ENCODE peak calls at places on chromosomes 6 and 20, in five cellular contexts. One of them, this sample, is unnamed.

GRCh38 chr20:36856691-36857635 is 19.0 kb upstream of the TLDC2 start:
- DNase-seq in upper lobe of right lung: no peak
- DNase-seq in CD4-positive, alpha-beta memory T cell: peak
- DNase-seq in T-helper 1 cell: peak
- DNase-seq in stimulated activated naive CD8-positive, alpha-beta T cell treated with anti-CD3 and anti-CD28 coated beads, Interleukin-15, Interleukin-2, amounts not matched to agents 100 U/mL and 50 U/mL, for 24 hours: peak
- DNase-seq in this sample: no peak

GRCh38 chr6:100512203-100512862 is 47.6 kb upstream of the SIM1 start:
- DNase-seq in CD4-positive, alpha-beta memory T cell: no peak
- DNase-seq in T-helper 1 cell: no peak
- DNase-seq in stimulated activated naive CD8-positive, alpha-beta T cell treated with anti-CD3 and anti-CD28 coated beads, Interleukin-15, Interleukin-2, amounts not matched to agents 100 U/mL and 50 U/mL, for 24 hours: no peak
- DNase-seq in upper lobe of right lung: no peak
- DNase-seq in this sample: no peak

GRCh38 chr20:15362849-15363248 is 1025.4 kb upstream of the FLRT3 start:
- DNase-seq in T-helper 1 cell: no peak
- DNase-seq in CD4-positive, alpha-beta memory T cell: no peak
- DNase-seq in upper lobe of right lung: no peak
- DNase-seq in stimulated activated naive CD8-positive, alpha-beta T cell treated with anti-CD3 and anti-CD28 coated beads, Interleukin-15, Interleukin-2, amounts not matched to agents 100 U/mL and 50 U/mL, for 24 hours: no peak
- DNase-seq in this sample: no peak

GRCh38 chr20:56465997-56466396 is 2.4 kb upstream of the RTF2 start:
- DNase-seq in CD4-positive, alpha-beta memory T cell: no peak
- DNase-seq in T-helper 1 cell: no peak
- DNase-seq in stimulated activated naive CD8-positive, alpha-beta T cell treated with anti-CD3 and anti-CD28 coated beads, Interleukin-15, Interleukin-2, amounts not matched to agents 100 U/mL and 50 U/mL, for 24 hours: no peak
- DNase-seq in upper lobe of right lung: no peak
- DNase-seq in this sample: no peak

GRCh38 chr6:56751604-56752003 is 108.9 kb upstream of the DST start:
- DNase-seq in stimulated activated naive CD8-positive, alpha-beta T cell treated with anti-CD3 and anti-CD28 coated beads, Interleukin-15, Interleukin-2, amounts not matched to agents 100 U/mL and 50 U/mL, for 24 hours: no peak
- DNase-seq in T-helper 1 cell: no peak
- DNase-seq in CD4-positive, alpha-beta memory T cell: no peak
- DNase-seq in upper lobe of right lung: no peak
- DNase-seq in this sample: no peak

GRCh38 chr20:62832951-62833391 is 16.1 kb downstream of the COL9A3 start:
- DNase-seq in T-helper 1 cell: no peak
- DNase-seq in stimulated activated naive CD8-positive, alpha-beta T cell treated with anti-CD3 and anti-CD28 coated beads, Interleukin-15, Interleukin-2, amounts not matched to agents 100 U/mL and 50 U/mL, for 24 hours: no peak
- DNase-seq in CD4-positive, alpha-beta memory T cell: no peak
- DNase-seq in upper lobe of right lung: no peak
- DNase-seq in this sample: no peak

GRCh38 chr20:51906694-51907093 is 104.4 kb upstream of the SALL4 start:
- DNase-seq in T-helper 1 cell: no peak
- DNase-seq in stimulated activated naive CD8-positive, alpha-beta T cell treated with anti-CD3 and anti-CD28 coated beads, Interleukin-15, Interleukin-2, amounts not matched to agents 100 U/mL and 50 U/mL, for 24 hours: no peak
- DNase-seq in upper lobe of right lung: no peak
- DNase-seq in CD4-positive, alpha-beta memory T cell: no peak
- DNase-seq in this sample: no peak

GRCh38 chr6:36098920-36099647 is 31.2 kb upstream of the MAPK13 start:
- DNase-seq in T-helper 1 cell: no peak
- DNase-seq in CD4-positive, alpha-beta memory T cell: no peak
- DNase-seq in upper lobe of right lung: no peak
- DNase-seq in stimulated activated naive CD8-positive, alpha-beta T cell treated with anti-CD3 and anti-CD28 coated beads, Interleukin-15, Interleukin-2, amounts not matched to agents 100 U/mL and 50 U/mL, for 24 hours: no peak
- DNase-seq in this sample: no peak

GRCh38 chr6:3315841-3316240 is 57.1 kb downstream of the PSMG4 start:
- DNase-seq in upper lobe of right lung: no peak
- DNase-seq in CD4-positive, alpha-beta memory T cell: no peak
- DNase-seq in T-helper 1 cell: no peak
- DNase-seq in stimulated activated naive CD8-positive, alpha-beta T cell treated with anti-CD3 and anti-CD28 coated beads, Interleukin-15, Interleukin-2, amounts not matched to agents 100 U/mL and 50 U/mL, for 24 hours: no peak
- DNase-seq in this sample: peak

GRCh38 chr6:24910331-24910849 is 25.4 kb downstream of the RIPOR2 start:
- DNase-seq in upper lobe of right lung: peak
- DNase-seq in T-helper 1 cell: no peak
- DNase-seq in CD4-positive, alpha-beta memory T cell: peak
- DNase-seq in stimulated activated naive CD8-positive, alpha-beta T cell treated with anti-CD3 and anti-CD28 coated beads, Interleukin-15, Interleukin-2, amounts not matched to agents 100 U/mL and 50 U/mL, for 24 hours: peak
- DNase-seq in this sample: no peak

This sample was measured in posterior vena cava.